ENCODE peak calls at places on chromosomes 5 and 9, in eight cellular contexts. P, N, L, F, C, B, X and M are unnamed samples.

GRCh38 chr5:1536298-1537165 is 12.8 kb upstream of the LPCAT1 start:
- DNase-seq in B (peak), P (no peak), X (no peak), N (peak), L (no peak), F (peak), C (no peak), M (no peak)

GRCh38 chr9:99181206-99181605 is 40.5 kb downstream of the ALG2 start:
- DNase-seq in C (no peak), B (no peak), P (no peak), X (no peak), N (no peak), L (no peak), F (no peak), M (no peak)

GRCh38 chr5:139849501-139849900 is 53.9 kb downstream of the PSD2 start:
- DNase-seq in X (no peak), C (no peak), B (no peak), F (no peak), N (no peak), P (no peak), L (no peak), M (no peak)

GRCh38 chr9:20526500-20527319 is 95.6 kb downstream of the MLLT3 start:
- DNase-seq in L (no peak), C (no peak), F (no peak), B (peak), N (no peak), P (peak), X (no peak), M (peak)

GRCh38 chr5:81194633-81195333 is 38.3 kb upstream of the CKMT2 start:
- DNase-seq in N (peak), C (peak), P (peak), B (peak), L (peak), F (peak), X (peak), M (peak)

GRCh38 chr5:132469380-132470372 is 20.9 kb downstream of the IRF1 start:
- DNase-seq in N (no peak), L (no peak), P (no peak), C (no peak), X (peak), B (peak), F (no peak), M (no peak)

GRCh38 chr9:100775912-100776311 is 198.0 kb downstream of the CAVIN4 start:
- DNase-seq in B (no peak), N (no peak), L (no peak), F (no peak), P (no peak), X (no peak), C (no peak), M (no peak)

GRCh38 chr5:108702546-108702945 is 45.2 kb upstream of the FER start:
- DNase-seq in F (no peak), L (no peak), N (no peak), X (no peak), B (no peak), P (no peak), C (no peak), M (no peak)

GRCh38 chr9:88370346-88370745 is 17.9 kb upstream of the SPIN1 start:
- DNase-seq in L (no peak), N (no peak), F (no peak), P (no peak), C (no peak), B (no peak), X (no peak), M (no peak)

GRCh38 chr5:150778517-150779396 is at the start of gene SMIM3:
- DNase-seq in B (peak), N (peak), X (peak), F (peak), C (peak), P (peak), L (peak), M (peak)

GRCh38 chr5:126448720-126449119 is 25.5 kb downstream of the GRAMD2B start:
- DNase-seq in F (no peak), B (no peak), X (no peak), N (no peak), C (no peak), P (no peak), L (no peak), M (no peak)

GRCh38 chr5:41641621-41642020 is 131.2 kb upstream of the PLCXD3 start:
- DNase-seq in P (peak), L (no peak), X (no peak), C (no peak), B (peak), F (no peak), N (no peak), M (peak)

GRCh38 chr5:159226451-159226850 is 17.1 kb upstream of the RNF145 start:
- DNase-seq in X (no peak), B (no peak), F (no peak), C (no peak), P (no peak), L (no peak), N (no peak), M (no peak)